ENCODE peak calls at places on chromosomes 4 and X, in four cellular contexts. U is T-helper 17 cell; P is activated CD4-positive, alpha-beta T cell treated with anti-CD3 and anti-CD28 coated beads for 36 hours; S is IMR-90. Q is an unnamed sample.

GRCh38 chr4:18401435-18401834 is 379.9 kb upstream of the LCORL start:
- ATAC-seq in U (no peak), P (no peak), S (no peak), Q (no peak)

GRCh38 chrX:156001667-156002021 is 4.1 kb downstream of the IL9R start:
- ATAC-seq in U (peak; percentile 27), P (no peak), S (no peak), Q (no peak)

GRCh38 chr4:186934841-186935443 is 211.3 kb upstream of the FAT1 start:
- ATAC-seq in U (no peak), P (no peak), S (no peak), Q (no peak)

GRCh38 chr4:170748975-170749374 is 659.2 kb upstream of the AADAT start:
- ATAC-seq in U (no peak), P (no peak), S (no peak), Q (no peak)

GRCh38 chr4:30386266-30386895 is 333.8 kb upstream of the PCDH7 start:
- ATAC-seq in U (no peak), P (no peak), S (peak; percentile 81), Q (no peak)

GRCh38 chr4:159735281-159736207 is 632.7 kb downstream of the RAPGEF2 start:
- ATAC-seq in U (no peak), P (no peak), S (no peak), Q (no peak)

GRCh38 chr4:147361726-147362125 is 119.2 kb upstream of the EDNRA start:
- ATAC-seq in U (no peak), P (no peak), S (peak; percentile 87), Q (no peak)

GRCh38 chr4:160836431-160836830 is 1327.4 kb downstream of the FSTL5 start:
- ATAC-seq in U (no peak), P (no peak), S (no peak), Q (no peak)

GRCh38 chrX:39331062-39331704 is 529.9 kb downstream of the MID1IP1 start:
- ATAC-seq in U (no peak), P (peak; percentile 77), S (no peak), Q (peak; percentile 94)

GRCh38 chr4:147820975-147821374 is 89.1 kb downstream of the ARHGAP10 start:
- ATAC-seq in U (no peak), P (no peak), S (no peak), Q (no peak)

GRCh38 chrX:78357342-78358055 is 30.1 kb upstream of the CYSLTR1 start:
- ATAC-seq in U (no peak), P (no peak), S (no peak), Q (no peak)

GRCh38 chr4:154727540-154727939 is 16.3 kb upstream of the LRAT start:
- ATAC-seq in U (no peak), P (no peak), S (no peak), Q (no peak)